ENCODE peak calls at places on chromosomes 6 and 20, in four cellular contexts. J, X, S and B are unnamed samples.

GRCh38 chr6:135383766-135384165 is 113.8 kb downstream of the AHI1 start:
- DNase-seq in J (no peak), X (no peak), S (no peak), B (no peak)

GRCh38 chr6:40948598-40948997 is 90.4 kb downstream of the UNC5CL start:
- DNase-seq in J (no peak), X (peak; percentile 5), S (no peak), B (no peak)

GRCh38 chr6:38696345-38696744 is 6.6 kb downstream of the GLO1 start:
- DNase-seq in J (no peak), X (no peak), S (no peak), B (no peak)

GRCh38 chr6:132063204-132063603 is 112.0 kb upstream of the CCN2 start:
- DNase-seq in J (peak; percentile 81), X (peak; percentile 51), S (no peak), B (peak; percentile 94)

GRCh38 chr6:38115633-38116022 is 296.1 kb downstream of the ZFAND3 start:
- DNase-seq in J (no peak), X (no peak), S (no peak), B (no peak)

GRCh38 chr20:41408131-41408789 is 41.6 kb upstream of the EMILIN3 start:
- DNase-seq in J (no peak), X (no peak), S (no peak), B (no peak)

GRCh38 chr6:35605600-35605999 is 83.1 kb downstream of the FKBP5 start:
- DNase-seq in J (no peak), X (no peak), S (no peak), B (no peak)

GRCh38 chr6:34315780-34316179 is 67.0 kb upstream of the SMIM29 start:
- DNase-seq in J (no peak), X (no peak), S (no peak), B (no peak)

GRCh38 chr20:12927489-12927888 is 81.3 kb upstream of the SPTLC3 start:
- DNase-seq in J (peak; percentile 47), X (no peak), S (no peak), B (no peak)

GRCh38 chr6:166402582-166403277 is 20.0 kb upstream of the MPC1 start:
- DNase-seq in J (peak; percentile 15), X (no peak), S (no peak), B (peak; percentile 35)

GRCh38 chr20:23441850-23442313 is 2.4 kb downstream of the CSTL1 start:
- DNase-seq in J (peak; percentile 74), X (peak; percentile 81), S (no peak), B (peak; percentile 86)

GRCh38 chr6:56909115-56909907 is 45.6 kb upstream of the BEND6 start:
- DNase-seq in J (no peak), X (no peak), S (no peak), B (no peak)

GRCh38 chr6:439681-440167 is 48.2 kb downstream of the IRF4 start:
- DNase-seq in J (no peak), X (peak; percentile 42), S (no peak), B (no peak)

GRCh38 chr20:19885576-19885956 is 127.5 kb downstream of the RIN2 start:
- DNase-seq in J (no peak), X (peak; percentile 17), S (no peak), B (no peak)

GRCh38 chr6:19424853-19425252 is 412.3 kb upstream of the ID4 start:
- DNase-seq in J (no peak), X (no peak), S (no peak), B (no peak)

GRCh38 chr6:7073810-7074525 is 33.8 kb upstream of the RREB1 start:
- DNase-seq in J (no peak), X (no peak), S (no peak), B (no peak)

GRCh38 chr20:15627089-15627488 is 946.2 kb downstream of the KIF16B start:
- DNase-seq in J (no peak), X (no peak), S (no peak), B (no peak)

GRCh38 chr6:82144852-82145332 is 102.7 kb downstream of the IBTK start:
- DNase-seq in J (peak; percentile 97), X (peak; percentile 93), S (no peak), B (peak; percentile 85)

GRCh38 chr6:73180076-73180717 is 45.1 kb downstream of the KHDC1L start:
- DNase-seq in J (no peak), X (no peak), S (no peak), B (no peak)

GRCh38 chr6:44733868-44734267 is 346.4 kb downstream of the CDC5L start:
- DNase-seq in J (no peak), X (peak; percentile 25), S (no peak), B (peak; percentile 36)

GRCh38 chr6:127516676-127517273 is 2.4 kb downstream of the MTCL3 start:
- DNase-seq in J (peak; percentile 75), X (peak; percentile 61), S (no peak), B (peak; percentile 56)

GRCh38 chr6:63802606-63803206 is 167.1 kb downstream of the PHF3 start:
- DNase-seq in J (peak; percentile 39), X (peak; percentile 65), S (no peak), B (peak; percentile 65)

GRCh38 chr6:89894169-89894568 is at the start of gene GJA10:
- DNase-seq in J (no peak), X (no peak), S (no peak), B (no peak)

GRCh38 chr6:32177788-32178546 is at the start of gene RNF5:
- DNase-seq in J (peak; percentile 100), X (peak; percentile 100), S (peak; percentile 90), B (peak; percentile 100)

GRCh38 chr6:39599996-39600395 is 125.2 kb downstream of the KIF6 start:
- DNase-seq in J (no peak), X (peak; percentile 31), S (no peak), B (no peak)

GRCh38 chr6:13927203-13927602 is 2.5 kb downstream of the RNF182 start:
- DNase-seq in J (no peak), X (no peak), S (no peak), B (no peak)

GRCh38 chr20:1300083-1300840 is 28.7 kb downstream of the SDCBP2 start:
- DNase-seq in J (no peak), X (no peak), S (no peak), B (no peak)

GRCh38 chr6:41408576-41408975 is 73.2 kb downstream of the NCR2 start:
- DNase-seq in J (no peak), X (no peak), S (no peak), B (no peak)

GRCh38 chr20:35232575-35232974 is 6.1 kb downstream of the MMP24 start:
- DNase-seq in J (peak; percentile 50), X (peak; percentile 5), S (no peak), B (peak; percentile 40)

GRCh38 chr20:46458891-46459750 is 52.7 kb upstream of the ELMO2 start:
- DNase-seq in J (no peak), X (peak; percentile 23), S (no peak), B (peak; percentile 2)

GRCh38 chr6:5746392-5747140 is 260.2 kb downstream of the NRN1 start:
- DNase-seq in J (no peak), X (no peak), S (no peak), B (no peak)
- TF ChIP-seq CTCF in J (peak; percentile 49), X (peak; percentile 12), S (no peak), B (no peak)

DNA sequence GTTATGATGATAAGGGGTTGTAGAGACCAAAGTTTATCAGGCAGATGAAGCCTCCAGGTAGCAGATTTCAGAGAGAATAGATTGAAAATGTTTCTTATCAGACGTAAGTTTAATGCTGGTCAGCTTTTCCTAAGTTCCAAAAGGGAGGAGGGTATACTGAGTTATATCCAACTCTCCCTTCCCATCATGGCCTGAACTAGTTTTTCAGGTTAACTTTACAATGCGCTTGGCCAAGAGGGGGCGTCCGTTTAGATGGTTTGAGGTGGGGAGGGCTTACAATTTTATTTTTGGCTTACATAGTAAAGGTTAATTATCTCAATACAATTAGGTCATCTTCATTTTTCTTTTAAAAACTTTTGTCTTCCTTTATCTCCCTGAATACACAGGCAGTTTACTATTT is 19.4 kb upstream of the IL22RA2 start:
- DNase-seq in J (no peak), X (no peak), S (no peak), B (no peak)
- TF ChIP-seq CTCF in J (no peak), X (no peak), S (no peak), B (no peak)

GRCh38 chr20:62740286-62741141 is 31.9 kb downstream of the NTSR1 start:
- DNase-seq in J (peak; percentile 89), X (peak; percentile 82), S (peak; percentile 57), B (peak; percentile 80)
- TF ChIP-seq CTCF in J (no peak), X (no peak), S (no peak), B (no peak)

GRCh38 chr6:54621285-54621684 is 225.3 kb upstream of the FAM83B start:
- DNase-seq in J (no peak), X (no peak), S (no peak), B (peak; percentile 17)
- TF ChIP-seq CTCF in J (peak; percentile 61), X (no peak), S (peak; percentile 46), B (peak; percentile 50)

GRCh38 chr6:98039876-98040605 is 757.0 kb upstream of the MMS22L start:
- DNase-seq in J (no peak), X (peak; percentile 0), S (no peak), B (peak; percentile 8)
- TF ChIP-seq CTCF in J (peak; percentile 57), X (no peak), S (no peak), B (peak; percentile 12)